ENCODE peak calls at places on chromosomes 11 and 22, in nine cellular contexts. S, X, C, K, B, J, E, T and L are unnamed samples.

GRCh38 chr22:37485006-37485713 is 1.0 kb downstream of the MFNG start:
- DNase-seq in T (peak; percentile 37), K (no peak), B (no peak), S (no peak), X (peak; percentile 54), C (no peak), E (no peak), J (no peak), L (peak; percentile 59)

GRCh38 chr22:35363571-35364086 is 17.3 kb upstream of the HMOX1 start:
- DNase-seq in B (no peak), C (no peak), J (no peak), X (no peak), S (no peak), T (no peak), K (no peak), E (no peak), L (no peak)

GRCh38 chr11:109583996-109584395 is 162.0 kb downstream of the C11orf87 start:
- DNase-seq in C (no peak), E (no peak), J (no peak), K (no peak), X (no peak), B (no peak), T (no peak), S (no peak), L (no peak)

GRCh38 chr11:111602865-111603632 is 800 bp downstream of the SIK2 start:
- DNase-seq in K (no peak), J (peak; percentile 47), C (peak; percentile 49), X (no peak), S (peak; percentile 64), T (peak; percentile 4), E (peak; percentile 50), B (peak; percentile 55), L (no peak)

GRCh38 chr11:122895591-122895990 is 13.0 kb downstream of the JHY start:
- DNase-seq in J (no peak), E (no peak), T (no peak), S (peak; percentile 96), B (no peak), X (no peak), C (no peak), K (no peak), L (no peak)

GRCh38 chr11:77127969-77128691 is at the start of gene MYO7A:
- DNase-seq in X (no peak), K (no peak), T (no peak), C (peak; percentile 54), B (peak; percentile 65), S (peak; percentile 69), J (peak; percentile 73), E (peak; percentile 93), L (no peak)

GRCh38 chr11:69220581-69221051 is 64.9 kb downstream of the SMIM38 start:
- DNase-seq in K (no peak), T (no peak), J (peak; percentile 11), S (no peak), E (no peak), X (no peak), B (no peak), C (no peak), L (no peak)

GRCh38 chr22:48872271-48873260 is 955.1 kb downstream of the BRD1 start:
- DNase-seq in B (no peak), J (peak; percentile 5), K (no peak), X (no peak), C (no peak), E (no peak), S (no peak), T (no peak), L (no peak)

GRCh38 chr11:9972917-9973504 is 309.1 kb downstream of the SWAP70 start:
- DNase-seq in E (peak; percentile 38), K (peak; percentile 46), B (no peak), S (peak; percentile 7), J (no peak), X (peak; percentile 9), T (no peak), C (peak; percentile 80), L (no peak)

GRCh38 chr11:118644496-118644895 is 35.0 kb downstream of the TREH start:
- DNase-seq in J (no peak), S (no peak), K (no peak), T (no peak), C (no peak), X (no peak), E (no peak), B (no peak), L (no peak)

GRCh38 chr11:34209809-34210208 is 104.4 kb downstream of the NAT10 start:
- DNase-seq in B (no peak), S (no peak), X (no peak), E (no peak), C (no peak), J (no peak), K (no peak), T (no peak), L (no peak)

GRCh38 chr11:70660059-70660888 is 261.9 kb downstream of the CTTN start:
- DNase-seq in C (no peak), E (no peak), B (no peak), X (no peak), J (no peak), S (no peak), T (no peak), K (no peak), L (no peak)

GRCh38 chr22:47552541-47553205 is 790.2 kb downstream of the TBC1D22A start:
- DNase-seq in E (no peak), B (no peak), S (no peak), J (no peak), C (no peak), T (no peak), X (no peak), K (no peak), L (no peak)

GRCh38 chr11:103923473-103923931 is 112.9 kb upstream of the DDI1 start:
- DNase-seq in T (no peak), J (no peak), B (no peak), S (no peak), C (no peak), X (no peak), E (peak; percentile 49), K (no peak), L (no peak)

GRCh38 chr11:112157274-112157766 is 6.6 kb downstream of the IL18 start:
- DNase-seq in B (no peak), E (no peak), X (no peak), T (no peak), C (peak; percentile 95), J (no peak), K (peak; percentile 97), S (no peak), L (no peak)